ENCODE peak calls at places on chromosomes 13 and 19, in five cellular contexts. A, Z, N, E and T are unnamed samples.

GRCh38 chr13:98103942-98104880 is 38.7 kb upstream of the FARP1 start:
- DNase-seq in A (peak; percentile 27), Z (peak; percentile 13), N (peak; percentile 47), E (peak; percentile 48), T (peak; percentile 43)

GRCh38 chr19:15379996-15380647 is 535 bp upstream of the AKAP8 start:
- DNase-seq in A (peak; percentile 51), Z (peak; percentile 74), N (peak; percentile 24), E (peak; percentile 35), T (peak; percentile 42)

GRCh38 chr19:53659292-53659691 is 27.5 kb downstream of the DPRX start:
- DNase-seq in A (peak; percentile 3), Z (peak; percentile 3), N (no peak), E (no peak), T (no peak)

GRCh38 chr13:98348476-98348875 is 171.4 kb upstream of the RNF113B start:
- DNase-seq in A (no peak), Z (no peak), N (no peak), E (no peak), T (no peak)

GRCh38 chr13:110116072-110116487 is 190.9 kb downstream of the COL4A1 start:
- DNase-seq in A (peak; percentile 91), Z (no peak), N (peak; percentile 62), E (peak; percentile 52), T (peak; percentile 79)

GRCh38 chr13:98880673-98881072 is 97.2 kb downstream of the DOCK9 start:
- DNase-seq in A (no peak), Z (no peak), N (no peak), E (no peak), T (no peak)

GRCh38 chr13:70087247-70087646 is 20.4 kb upstream of the ATXN8OS start:
- DNase-seq in A (no peak), Z (no peak), N (no peak), E (no peak), T (no peak)

GRCh38 chr19:3712663-3713531 is 4.7 kb downstream of the TJP3 start:
- DNase-seq in A (no peak), Z (no peak), N (no peak), E (no peak), T (no peak)

GRCh38 chr13:99203601-99204579 is 3.2 kb downstream of the UBAC2 start:
- DNase-seq in A (no peak), Z (no peak), N (no peak), E (no peak), T (no peak)